ENCODE peak calls at places on chromosomes 7 and 10, in four cellular contexts. B, E, G and C are unnamed samples.
A peak's percentile ranks its signal among the peaks of the same experiment; 100 is the strongest.

GRCh38 chr10:23070819-23071218 is 24.6 kb upstream of the MSRB2 start:
- DNase-seq in B (no peak), E (no peak), G (no peak), C (no peak)

GRCh38 chr7:112789453-112789823 is 755 bp downstream of the TMEM168 start:
- DNase-seq in B (no peak), E (no peak), G (no peak), C (no peak)

GRCh38 chr10:51074238-51075028 is at the start of gene PRKG1:
- DNase-seq in B (no peak), E (peak; percentile 34), G (peak; percentile 80), C (peak; percentile 89)

GRCh38 chr7:80386686-80387085 is 125.2 kb downstream of the GNAT3 start:
- DNase-seq in B (no peak), E (no peak), G (no peak), C (peak; percentile 46)

GRCh38 chr10:100812978-100813377 is 67.6 kb downstream of the PAX2 start:
- DNase-seq in B (no peak), E (no peak), G (no peak), C (no peak)

GRCh38 chr10:100887761-100888296 is 24.9 kb upstream of the SLF2 start:
- DNase-seq in B (no peak), E (no peak), G (peak; percentile 30), C (no peak)

GRCh38 chr10:69974551-69975155 is 78.0 kb upstream of the MACROH2A2 start:
- DNase-seq in B (no peak), E (no peak), G (no peak), C (peak; percentile 75)

GRCh38 chr7:99631311-99632109 is 14.8 kb downstream of the ZSCAN25 start:
- DNase-seq in B (peak; percentile 9), E (no peak), G (peak; percentile 47), C (peak; percentile 38)

GRCh38 chr7:7148799-7149481 is 33.4 kb upstream of the C1GALT1 start:
- DNase-seq in B (no peak), E (no peak), G (no peak), C (peak; percentile 23)

GRCh38 chr7:125934965-125935364 is 1005.3 kb upstream of the POT1 start:
- DNase-seq in B (no peak), E (no peak), G (no peak), C (no peak)

GRCh38 chr10:72943498-72944234 is 10.9 kb downstream of the PLA2G12B start:
- DNase-seq in B (no peak), E (no peak), G (no peak), C (no peak)

GRCh38 chr7:102872460-102872859 is 40.3 kb upstream of the LRRC17 start:
- DNase-seq in B (no peak), E (no peak), G (no peak), C (peak; percentile 98)

GRCh38 chr7:102874166-102874829 is 38.5 kb upstream of the LRRC17 start:
- DNase-seq in B (no peak), E (no peak), G (no peak), C (peak; percentile 83)

GRCh38 chr7:102873470-102874165 is 39.2 kb upstream of the LRRC17 start:
- DNase-seq in B (no peak), E (no peak), G (no peak), C (no peak)

GRCh38 chr7:102875700-102876192 is 37.1 kb upstream of the LRRC17 start:
- DNase-seq in B (no peak), E (no peak), G (no peak), C (peak; percentile 99)

DNA sequence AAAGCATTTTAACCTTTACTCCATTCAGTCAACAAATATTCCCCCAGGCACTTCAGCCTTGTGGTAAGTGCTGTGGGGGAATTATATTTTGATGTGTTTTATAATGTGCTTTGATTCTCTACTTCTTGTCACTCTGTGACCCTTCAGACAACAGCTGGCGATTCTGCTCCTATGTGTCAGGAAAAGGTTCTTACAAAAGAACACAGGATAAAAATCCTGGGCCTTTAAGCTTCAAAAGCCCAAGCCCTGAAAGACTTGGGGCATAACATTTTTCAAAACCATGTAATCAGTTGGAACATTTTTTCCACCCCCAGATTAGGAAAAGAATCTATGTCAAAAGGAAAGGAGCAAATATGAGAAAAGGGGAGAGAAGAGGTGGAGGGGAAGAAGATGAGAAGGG is 37.8 kb upstream of the LRRC17 start:
- DNase-seq in B (no peak), E (no peak), G (no peak), C (peak; percentile 25)
- H3K4me2 ChIP-seq in B (no peak overlapping the region), E (no peak overlapping the region), G (no peak overlapping the region), C (peak overlapping the region; percentile 60)

GRCh38 chr10:34505338-34505737 is 309.8 kb downstream of the PARD3 start:
- DNase-seq in B (no peak), E (no peak), G (no peak), C (no peak)
- H3K4me2 ChIP-seq in B (no peak overlapping the region), E (no peak overlapping the region), G (no peak overlapping the region), C (no peak overlapping the region)

DNA sequence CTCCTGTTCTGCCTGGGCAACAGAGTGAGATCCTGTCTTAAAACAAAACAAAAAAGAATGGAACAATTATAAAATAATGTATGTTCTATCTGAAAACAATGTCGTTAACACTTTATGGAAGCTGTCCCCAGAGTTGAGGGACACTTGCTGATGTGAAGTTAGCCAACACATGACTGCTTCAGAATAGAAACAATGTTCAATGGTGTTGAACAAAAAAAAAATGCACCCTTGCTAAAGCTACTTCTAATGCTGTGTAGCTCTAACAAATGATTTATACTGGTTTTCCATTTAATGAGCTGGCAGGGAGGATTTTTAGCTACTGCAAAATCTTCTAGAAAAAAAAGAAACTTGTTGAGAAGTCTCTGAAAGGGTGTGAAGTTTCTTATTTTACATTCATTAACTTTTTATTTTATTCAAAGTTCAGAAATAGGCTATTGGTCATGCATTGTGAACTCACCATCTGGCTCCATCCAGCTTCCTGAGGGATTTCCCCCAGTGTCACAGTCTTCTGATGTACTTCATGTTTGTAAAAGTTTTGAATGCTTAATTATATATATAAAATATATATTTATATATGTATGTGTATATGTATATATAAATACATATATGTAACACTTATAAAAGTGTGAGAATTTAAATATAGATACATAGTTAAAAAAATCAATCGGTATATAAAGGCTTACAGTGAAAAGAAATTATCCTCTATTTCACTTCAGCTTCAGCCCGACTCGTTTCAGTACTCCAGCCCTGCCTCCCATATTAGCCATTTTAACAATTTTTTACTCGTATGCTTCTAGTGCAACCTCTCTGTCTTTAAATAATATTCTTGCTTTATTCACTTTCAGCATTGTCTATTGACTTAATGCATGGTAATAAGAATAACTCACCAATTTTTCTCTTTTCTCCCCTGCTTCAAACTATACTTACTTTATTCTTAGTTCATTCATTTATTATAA is 35.0 kb downstream of the HDAC9 start:
- DNase-seq in B (peak; percentile 63), E (no peak), G (no peak), C (no peak)
- H3K4me2 ChIP-seq in B (peak overlapping the region; percentile 83), E (no peak overlapping the region), G (no peak overlapping the region), C (no peak overlapping the region)

DNA sequence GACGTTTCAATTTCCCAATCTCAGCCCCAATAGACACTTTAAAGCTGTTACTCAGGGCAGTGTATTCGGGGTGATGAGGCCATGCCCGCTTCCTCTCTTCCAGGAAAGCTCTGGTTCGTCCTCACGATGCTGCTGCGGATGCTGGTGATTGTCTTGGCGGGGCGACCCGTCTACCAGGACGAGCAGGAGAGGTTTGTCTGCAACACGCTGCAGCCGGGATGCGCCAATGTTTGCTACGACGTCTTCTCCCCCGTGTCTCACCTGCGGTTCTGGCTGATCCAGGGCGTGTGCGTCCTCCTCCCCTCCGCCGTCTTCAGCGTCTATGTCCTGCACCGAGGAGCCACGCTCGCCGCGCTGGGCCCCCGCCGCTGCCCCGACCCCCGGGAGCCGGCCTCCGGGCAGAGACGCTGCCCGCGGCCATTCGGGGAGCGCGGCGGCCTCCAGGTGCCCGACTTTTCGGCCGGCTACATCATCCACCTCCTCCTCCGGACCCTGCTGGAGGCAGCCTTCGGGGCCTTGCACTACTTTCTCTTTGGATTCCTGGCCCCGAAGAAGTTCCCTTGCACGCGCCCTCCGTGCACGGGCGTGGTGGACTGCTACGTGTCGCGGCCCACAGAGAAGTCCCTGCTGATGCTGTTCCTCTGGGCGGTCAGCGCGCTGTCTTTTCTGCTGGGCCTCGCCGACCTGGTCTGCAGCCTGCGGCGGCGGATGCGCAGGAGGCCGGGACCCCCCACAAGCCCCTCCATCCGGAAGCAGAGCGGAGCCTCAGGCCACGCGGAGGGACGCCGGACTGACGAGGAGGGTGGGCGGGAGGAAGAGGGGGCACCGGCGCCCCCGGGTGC is 2.6 kb downstream of the GJD4 start:
- DNase-seq in B (no peak), E (no peak), G (no peak), C (peak; percentile 54)
- H3K4me2 ChIP-seq in B (no peak overlapping the region), E (no peak overlapping the region), G (no peak overlapping the region), C (peak overlapping the region; percentile 71)

DNA sequence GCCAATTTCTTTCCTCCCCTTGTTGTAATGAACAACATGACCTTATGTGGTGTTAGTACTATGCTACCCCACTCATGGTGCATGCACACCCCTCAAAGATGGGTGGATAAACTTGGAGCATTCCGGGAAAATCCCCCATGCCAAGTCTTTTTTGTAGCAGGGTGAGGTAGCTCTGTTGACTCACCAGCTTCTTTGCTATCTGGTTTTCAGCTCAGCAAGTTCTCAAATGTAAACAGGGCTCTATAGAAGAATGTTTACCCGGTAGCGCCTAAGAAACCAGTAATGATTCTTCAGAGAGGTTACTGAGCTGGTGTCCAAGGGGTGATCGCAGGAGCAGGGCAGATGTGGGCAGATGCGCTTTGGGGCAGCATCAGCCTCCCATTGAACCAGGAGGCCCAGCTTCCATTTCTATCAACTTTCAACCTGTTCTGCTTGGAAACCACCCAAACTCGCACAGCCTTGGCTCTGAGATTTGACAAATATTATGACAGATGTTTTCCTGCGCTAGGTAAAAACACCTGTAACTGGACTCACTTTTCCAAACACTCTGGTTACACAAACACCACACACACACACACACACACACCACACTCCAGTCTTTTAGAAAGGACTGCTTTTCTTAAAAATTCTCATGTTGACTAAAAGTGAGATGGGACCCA is 87.8 kb downstream of the ZRANB1 start:
- DNase-seq in B (no peak), E (no peak), G (no peak), C (peak; percentile 16)
- H3K4me2 ChIP-seq in B (no peak overlapping the region), E (no peak overlapping the region), G (no peak overlapping the region), C (no peak overlapping the region)

DNA sequence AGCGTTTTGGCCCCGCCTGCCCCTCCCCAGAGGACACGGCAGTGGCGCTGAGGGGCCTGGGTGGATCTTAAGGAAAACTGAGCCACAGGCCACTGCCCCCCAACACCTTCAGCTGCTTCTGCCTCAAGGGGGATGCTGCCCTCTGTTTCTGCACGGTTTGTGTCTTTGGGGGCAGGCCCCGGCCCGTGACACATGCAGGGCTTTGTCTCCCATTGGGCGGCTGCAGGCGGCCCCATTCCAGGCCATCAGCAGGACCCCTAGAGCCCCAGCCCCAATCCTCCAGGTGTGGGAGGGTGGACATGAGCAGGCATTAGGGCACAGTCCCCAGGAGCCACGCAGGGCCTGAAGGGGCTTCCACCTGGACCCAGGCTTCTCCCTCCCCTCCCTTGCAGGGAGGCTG is 25.3 kb upstream of the PPP2R2D start:
- DNase-seq in B (no peak), E (no peak), G (no peak), C (no peak)
- H3K4me2 ChIP-seq in B (peak overlapping the region; percentile 24), E (no peak overlapping the region), G (no peak overlapping the region), C (no peak overlapping the region)

DNA sequence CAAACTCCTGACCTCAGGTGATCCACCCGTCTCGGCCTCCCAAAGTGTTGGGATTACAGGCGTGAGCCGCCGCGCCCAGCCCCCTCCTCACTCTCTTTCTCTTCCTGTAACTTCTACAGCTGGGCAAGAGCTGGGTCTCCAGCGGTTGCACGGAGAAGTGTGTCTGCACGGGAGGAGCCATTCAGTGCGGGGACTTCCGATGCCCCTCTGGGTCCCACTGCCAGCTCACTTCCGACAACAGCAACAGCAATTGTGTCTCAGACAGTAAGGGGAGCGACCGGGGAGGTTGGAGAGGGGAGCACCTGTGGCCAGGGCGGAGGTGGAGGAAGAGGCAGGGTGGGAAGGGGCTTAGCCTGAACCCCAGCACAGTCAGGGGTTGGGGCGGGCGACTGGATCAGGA is 41.4 kb downstream of the EPHB4 start:
- DNase-seq in B (no peak), E (no peak), G (peak; percentile 58), C (no peak)
- H3K4me2 ChIP-seq in B (no peak overlapping the region), E (no peak overlapping the region), G (no peak overlapping the region), C (no peak overlapping the region)

GRCh38 chr10:96667401-96667800 is 52.9 kb downstream of the PIK3AP1 start:
- DNase-seq in B (no peak), E (no peak), G (no peak), C (peak; percentile 7)
- H3K4me2 ChIP-seq in B (peak overlapping the region; percentile 29), E (no peak overlapping the region), G (no peak overlapping the region), C (no peak overlapping the region)